ENCODE peak calls at places on chromosomes 7 and 10, in six cellular contexts. B, G, S, J, V and I are unnamed samples.

GRCh38 chr7:8208661-8209060 is 53.3 kb downstream of the ICA1 start:
- DNase-seq in B (no peak), G (no peak), S (no peak), J (no peak), V (no peak), I (no peak)

GRCh38 chr7:140542226-140542625 is 62.9 kb upstream of the MKRN1 start:
- DNase-seq in B (no peak), G (no peak), S (no peak), J (peak), V (peak), I (no peak)

GRCh38 chr7:21336743-21337142 is 91.1 kb upstream of the SP4 start:
- DNase-seq in B (no peak), G (no peak), S (no peak), J (no peak), V (no peak), I (no peak)

GRCh38 chr7:138027100-138027499 is 25.2 kb upstream of the CREB3L2 start:
- DNase-seq in B (no peak), G (no peak), S (no peak), J (no peak), V (no peak), I (no peak)

GRCh38 chr7:128904381-128905197 is 5.9 kb downstream of the KCP start:
- DNase-seq in B (no peak), G (no peak), S (no peak), J (peak), V (no peak), I (no peak)

GRCh38 chr10:12597800-12598750 is 248.7 kb downstream of the CAMK1D start:
- DNase-seq in B (no peak), G (no peak), S (no peak), J (no peak), V (no peak), I (no peak)

GRCh38 chr10:13053794-13054462 is 46.0 kb upstream of the OPTN start:
- DNase-seq in B (no peak), G (no peak), S (no peak), J (peak), V (no peak), I (peak)

GRCh38 chr7:139853576-139854511 is 24.8 kb downstream of the TBXAS1 start:
- DNase-seq in B (peak), G (peak), S (peak), J (peak), V (no peak), I (peak)

GRCh38 chr7:133703547-133703946 is 423.6 kb upstream of the LRGUK start:
- DNase-seq in B (no peak), G (no peak), S (no peak), J (no peak), V (peak), I (no peak)

DNA sequence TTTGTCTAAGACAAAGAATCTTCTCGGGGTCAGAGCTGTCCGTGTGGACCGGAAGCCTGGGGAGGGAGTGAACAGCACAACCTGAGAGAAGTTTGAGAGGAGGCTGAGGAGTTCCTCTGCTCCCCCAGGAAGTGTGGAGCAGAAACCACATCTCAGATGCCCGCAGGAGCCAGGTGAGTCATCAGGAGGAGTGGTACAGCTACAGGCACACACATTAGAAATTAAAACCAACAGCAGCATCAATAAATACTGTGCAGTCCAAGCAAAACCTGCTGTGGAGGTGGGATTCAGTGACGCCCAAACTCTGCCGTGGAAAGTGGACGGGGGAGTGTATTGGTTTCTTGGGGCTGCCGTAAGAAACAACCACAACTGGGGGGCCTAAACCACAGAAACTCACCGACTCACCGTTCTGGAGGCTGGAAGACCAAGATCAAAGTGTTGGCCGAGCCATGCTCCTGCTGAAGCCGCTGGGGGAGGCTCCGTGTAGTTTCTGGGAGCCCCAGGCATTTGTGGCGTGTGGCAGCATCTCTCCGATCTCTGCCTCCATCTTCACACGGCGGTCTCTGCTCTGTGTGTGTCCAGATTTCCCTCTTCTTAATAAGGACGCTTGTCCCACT is 31.2 kb upstream of the GARS1 start:
- DNase-seq in B (no peak), G (no peak), S (no peak), J (no peak), V (no peak), I (no peak)
- H3K27ac ChIP-seq in B (peak), G (no peak), S (no peak), J (no peak), V (no peak), I (no peak)

GRCh38 chr10:77513220-77513619 is 124.4 kb downstream of the KCNMA1 start:
- DNase-seq in B (no peak), G (no peak), S (no peak), J (no peak), V (no peak), I (no peak)

GRCh38 chr10:77510695-77511094 is 126.9 kb downstream of the KCNMA1 start:
- DNase-seq in B (no peak), G (no peak), S (no peak), J (no peak), V (no peak), I (no peak)

GRCh38 chr10:77510294-77510693 is 127.3 kb downstream of the KCNMA1 start:
- DNase-seq in B (no peak), G (no peak), S (no peak), J (no peak), V (no peak), I (no peak)

GRCh38 chr10:77512219-77512578 is 125.4 kb downstream of the KCNMA1 start:
- DNase-seq in B (no peak), G (no peak), S (no peak), J (no peak), V (no peak), I (no peak)

DNA sequence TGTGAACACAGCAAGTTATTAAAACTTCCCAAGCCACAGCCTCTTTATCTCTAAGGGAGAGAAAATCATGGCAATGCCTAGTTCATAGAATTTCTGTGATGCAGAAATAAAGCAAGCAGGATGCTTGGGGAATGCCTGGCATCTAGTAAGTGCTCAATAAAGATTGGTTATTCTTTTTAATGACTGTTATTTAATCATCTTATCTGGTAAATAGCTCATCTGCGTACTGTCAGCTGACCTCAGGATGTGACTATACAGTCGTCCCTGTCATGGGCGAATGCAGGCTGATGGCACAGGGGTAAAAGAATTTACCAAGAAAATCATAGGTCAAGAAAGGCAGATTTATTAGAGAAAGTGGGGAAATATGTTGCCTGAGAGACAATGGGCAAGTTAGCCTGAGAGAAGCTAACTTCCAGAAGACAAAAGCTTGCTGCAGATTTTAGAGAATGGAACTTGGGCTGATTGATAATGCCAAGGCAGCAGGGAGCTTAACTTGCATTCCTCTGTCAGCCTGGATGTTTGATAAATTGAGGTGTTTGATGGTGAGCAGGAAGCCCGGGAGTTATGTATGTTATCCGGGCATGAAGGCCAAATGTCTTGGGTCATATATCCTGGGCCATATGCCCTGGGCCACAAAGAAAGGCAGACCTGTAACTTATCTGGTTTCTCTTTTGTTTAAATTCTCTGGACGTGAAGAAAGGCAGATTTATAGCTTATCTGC is 126.0 kb downstream of the KCNMA1 start:
- DNase-seq in B (no peak), G (no peak), S (no peak), J (no peak), V (no peak), I (no peak)
- H3K27ac ChIP-seq in B (no peak), G (no peak), S (no peak), J (no peak), V (no peak), I (no peak)

DNA sequence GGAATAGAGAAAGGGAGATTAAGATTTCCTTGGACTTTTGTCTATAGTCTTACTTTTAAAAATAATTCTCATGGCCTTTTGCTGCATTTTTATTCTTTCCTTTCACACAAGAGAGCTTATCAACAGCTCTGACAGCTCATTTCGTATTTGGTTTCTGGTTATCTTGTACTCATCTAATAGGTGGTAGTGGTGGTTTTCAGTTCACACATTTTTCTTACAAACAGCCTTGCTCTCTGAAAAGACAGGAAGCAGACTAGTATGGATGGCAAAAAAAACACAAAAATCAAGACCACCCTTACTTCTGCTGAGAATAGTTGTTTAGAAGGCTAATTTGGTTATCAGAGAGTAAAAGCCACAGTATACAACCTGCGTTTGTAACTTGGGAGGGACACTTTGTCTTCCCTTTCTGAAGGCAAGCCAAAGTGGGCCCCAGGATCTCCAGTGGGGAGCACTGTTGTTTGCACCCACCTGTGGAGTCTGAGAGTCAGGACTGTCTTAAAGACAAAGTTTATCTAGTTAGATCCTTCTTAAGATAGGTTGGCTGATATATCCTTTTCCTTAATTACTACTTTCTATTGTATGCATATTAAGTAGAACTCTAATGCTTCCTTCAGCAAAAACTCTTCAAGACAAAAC is 68.0 kb downstream of the PIP4K2A start:
- DNase-seq in B (no peak), G (no peak), S (no peak), J (no peak), V (no peak), I (no peak)
- H3K27ac ChIP-seq in B (peak), G (peak), S (no peak), J (no peak), V (no peak), I (no peak)

DNA sequence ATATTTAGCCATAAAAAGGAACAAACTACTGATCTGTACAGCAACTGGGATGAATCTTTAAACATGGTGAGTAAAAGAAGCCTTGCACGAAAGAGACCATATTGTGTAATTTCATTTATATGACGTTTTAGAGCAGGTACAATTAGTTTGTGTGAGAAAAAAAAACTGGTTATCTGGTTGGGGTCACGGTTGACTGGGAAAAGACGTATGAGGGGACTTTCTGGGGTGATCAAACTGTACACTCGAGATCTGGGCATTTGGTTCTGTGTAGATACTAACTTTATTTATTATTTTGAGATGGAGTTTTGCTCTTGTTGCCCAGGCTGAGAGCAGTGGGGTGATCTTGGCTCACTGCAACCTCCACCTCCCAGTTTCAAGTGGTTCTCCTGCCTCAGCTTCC is 4.2 kb downstream of the PRKRIP1 start:
- DNase-seq in B (no peak), G (no peak), S (no peak), J (no peak), V (no peak), I (no peak)
- H3K27ac ChIP-seq in B (no peak), G (no peak), S (no peak), J (no peak), V (no peak), I (no peak)

DNA sequence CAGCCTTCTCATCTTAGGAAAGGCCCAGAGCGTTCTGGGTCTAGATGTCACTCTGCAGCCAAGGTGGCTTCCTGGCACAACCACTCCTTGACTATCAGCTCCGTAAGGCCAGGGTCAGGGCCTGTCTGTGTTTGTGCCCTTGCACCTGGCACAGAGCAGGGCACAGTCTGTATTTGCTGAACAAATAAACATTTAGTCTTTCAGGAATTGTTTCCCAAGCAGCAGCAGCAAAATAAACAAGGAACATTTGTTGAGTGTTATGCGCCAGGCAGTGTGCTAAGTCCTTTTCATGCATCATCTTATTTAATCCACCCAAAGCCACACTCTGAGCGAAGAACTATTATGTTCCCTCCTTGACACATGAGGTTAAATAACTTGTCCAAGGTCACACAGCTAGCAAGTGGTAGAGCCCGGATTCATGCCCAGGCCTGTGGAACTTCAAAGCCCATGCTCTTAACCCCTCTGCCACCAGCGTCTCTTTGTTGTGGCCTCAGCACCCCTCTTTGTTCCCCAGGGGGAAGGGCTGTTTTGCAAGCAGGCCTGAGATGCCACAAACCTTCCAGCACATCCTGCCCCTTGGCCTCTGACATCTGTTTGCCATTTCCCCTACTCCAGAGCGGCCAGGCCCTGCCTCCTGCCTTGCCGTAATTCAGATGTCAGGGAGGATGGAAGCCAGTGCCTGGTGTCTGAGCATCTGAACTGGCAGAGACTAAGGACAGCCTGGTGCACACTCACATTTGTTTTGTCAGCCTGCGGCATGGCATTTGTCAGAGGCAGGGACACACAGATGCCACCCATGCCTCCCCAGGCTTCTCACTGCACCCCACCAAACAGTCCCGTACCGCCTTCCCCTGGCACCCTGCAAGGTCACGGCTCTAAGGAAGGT is 325.8 kb upstream of the ZMIZ1 start:
- DNase-seq in B (peak), G (no peak), S (no peak), J (peak), V (peak), I (peak)
- H3K27ac ChIP-seq in B (peak), G (peak), S (no peak), J (peak), V (peak), I (peak)

GRCh38 chr7:39413866-39414668 is 152.1 kb upstream of the YAE1 start:
- DNase-seq in B (peak), G (peak), S (peak), J (peak), V (peak), I (peak)
- H3K27ac ChIP-seq in B (no peak), G (no peak), S (no peak), J (no peak), V (no peak), I (no peak)

DNA sequence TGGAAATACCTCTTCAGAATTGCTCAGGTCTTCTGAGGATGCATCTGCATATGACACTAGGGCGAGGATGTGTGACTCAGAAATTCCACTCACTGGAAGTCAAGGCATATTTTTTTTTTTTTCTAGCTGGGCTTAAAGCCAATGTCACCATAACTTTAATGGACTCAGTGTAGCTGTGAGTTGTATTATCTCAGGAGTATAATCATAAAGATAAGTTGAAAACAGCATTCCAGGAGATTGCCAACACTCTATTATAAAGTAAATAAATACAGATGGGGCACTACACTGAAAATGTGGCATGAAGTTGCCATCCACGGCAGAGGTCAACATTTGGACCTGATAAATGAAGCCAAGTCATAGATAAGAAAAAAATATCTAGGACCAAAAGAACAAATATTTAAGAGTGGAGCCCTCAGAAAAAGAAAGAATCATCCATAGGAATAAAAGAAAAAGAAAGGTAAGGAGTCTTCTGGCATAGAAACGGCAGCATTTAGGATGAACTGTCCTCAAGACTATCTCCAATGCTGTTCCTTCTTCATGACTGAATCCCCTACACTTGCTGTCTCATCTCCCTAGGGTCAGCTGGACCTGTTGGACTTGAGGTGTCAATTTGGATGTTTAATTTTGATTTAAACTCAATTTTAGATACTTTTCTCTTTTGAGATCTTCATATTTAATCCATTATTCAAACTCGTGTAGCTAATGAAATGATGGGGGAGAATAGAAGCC is 72.9 kb upstream of the CAV2 start:
- DNase-seq in B (peak), G (no peak), S (no peak), J (peak), V (peak), I (no peak)
- H3K27ac ChIP-seq in B (no peak), G (no peak), S (no peak), J (no peak), V (no peak), I (no peak)

DNA sequence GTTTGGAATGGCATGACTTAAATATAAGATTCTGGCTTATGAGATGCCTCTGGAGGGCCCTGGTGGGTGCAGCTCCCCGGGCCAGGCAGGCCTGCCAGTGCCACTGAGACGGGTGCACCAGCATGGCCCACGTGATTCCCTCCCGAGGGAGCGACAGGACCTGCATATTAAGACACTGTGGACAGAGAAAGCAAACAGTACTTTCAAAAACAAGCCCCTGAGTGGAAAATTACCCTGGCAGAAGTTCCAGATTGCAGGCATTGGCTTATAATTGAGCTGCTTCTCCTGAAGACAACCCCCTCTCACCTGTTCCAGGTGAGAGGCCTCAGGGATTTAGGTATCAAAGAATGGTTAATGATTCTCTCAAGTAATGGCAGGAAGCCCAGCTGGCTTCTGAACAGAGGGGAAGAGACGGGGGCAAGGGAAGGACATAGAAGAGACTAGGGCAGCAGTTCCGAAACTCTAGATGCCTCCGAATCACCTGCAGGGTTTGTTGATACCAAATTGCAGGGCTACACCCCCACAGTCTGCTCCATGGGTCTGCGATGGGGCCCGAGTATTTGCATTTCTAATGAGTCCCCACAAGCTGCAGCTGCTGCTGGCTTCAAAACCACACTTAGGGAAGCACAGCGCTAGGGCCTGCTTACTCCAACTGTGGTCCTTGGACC is 66.0 kb upstream of the DOCK1 start:
- DNase-seq in B (peak), G (peak), S (no peak), J (peak), V (no peak), I (peak)
- H3K27ac ChIP-seq in B (peak), G (no peak), S (no peak), J (peak), V (no peak), I (no peak)